ENCODE peak calls at places on chromosomes 2 and 18, in eight cellular contexts. G is neural progenitor cell, I is dorsolateral prefrontal cortex, R is pancreas, D is IMR-90, S is HCT116, U is foreskin fibroblast, W is fibroblast of lung. F is an unnamed sample.

GRCh38 chr18:60668583-60668982 is 296.0 kb upstream of the MC4R start:
- DNase-seq in S (no peak), G (no peak), I (no peak), D (no peak), U (no peak), R (no peak), W (no peak), F (no peak)

GRCh38 chr2:104932243-104932642 is 78.3 kb downstream of the POU3F3 start:
- DNase-seq in U (no peak), R (no peak), G (no peak), I (no peak), D (no peak), S (no peak), W (no peak), F (no peak)

GRCh38 chr2:69163109-69163508 is 150.1 kb downstream of the ANTXR1 start:
- DNase-seq in R (no peak), D (peak; percentile 88), W (peak; percentile 72), S (peak; percentile 47), G (no peak), I (no peak), U (peak; percentile 77), F (no peak)

GRCh38 chr2:217870528-217871011 is 132.2 kb downstream of the TNS1 start:
- DNase-seq in D (no peak), U (no peak), R (no peak), W (no peak), G (no peak), I (no peak), S (no peak), F (no peak)

GRCh38 chr18:79509536-79509930 is 113.8 kb downstream of the NFATC1 start:
- DNase-seq in S (no peak), W (no peak), G (no peak), I (no peak), R (peak; percentile 41), U (no peak), D (no peak), F (no peak)

GRCh38 chr2:127721978-127722355 is 20.7 kb downstream of the SFT2D3 start:
- DNase-seq in W (no peak), U (peak; percentile 14), S (no peak), D (peak; percentile 41), G (no peak), I (no peak), R (no peak), F (no peak)

GRCh38 chr18:12329125-12329698 is 21.2 kb downstream of the TUBB6 start:
- DNase-seq in I (no peak), R (no peak), W (no peak), U (no peak), G (no peak), S (no peak), D (no peak), F (no peak)

GRCh38 chr18:41642756-41643155 is 312.3 kb upstream of the PIK3C3 start:
- DNase-seq in R (no peak), G (no peak), I (no peak), W (no peak), S (no peak), D (no peak), U (peak; percentile 19), F (no peak)

GRCh38 chr2:97716695-97717617 is 3.6 kb downstream of the ZAP70 start:
- DNase-seq in G (no peak), U (no peak), W (no peak), I (no peak), S (no peak), D (no peak), R (peak; percentile 48), F (no peak)

GRCh38 chr2:144996225-144996795 is 476.4 kb upstream of the ZEB2 start:
- DNase-seq in G (no peak), R (no peak), U (no peak), W (peak; percentile 59), D (peak; percentile 70), I (no peak), S (no peak), F (no peak)

GRCh38 chr2:85998071-85998991 is 107.4 kb downstream of the POLR1A start:
- DNase-seq in W (peak; percentile 28), S (no peak), I (no peak), R (no peak), D (peak; percentile 56), U (peak; percentile 44), G (peak; percentile 11), F (peak; percentile 91)

GRCh38 chr18:13577091-13577697 is 149.2 kb downstream of the FAM210A start:
- DNase-seq in R (no peak), S (no peak), W (no peak), U (peak; percentile 53), D (peak; percentile 7), G (no peak), I (no peak), F (peak; percentile 86)

GRCh38 chr2:227597993-227598392 is 700 bp upstream of the SCYGR2 start:
- DNase-seq in U (no peak), G (no peak), R (no peak), S (peak; percentile 12), W (no peak), D (no peak), I (no peak), F (no peak)

DNA sequence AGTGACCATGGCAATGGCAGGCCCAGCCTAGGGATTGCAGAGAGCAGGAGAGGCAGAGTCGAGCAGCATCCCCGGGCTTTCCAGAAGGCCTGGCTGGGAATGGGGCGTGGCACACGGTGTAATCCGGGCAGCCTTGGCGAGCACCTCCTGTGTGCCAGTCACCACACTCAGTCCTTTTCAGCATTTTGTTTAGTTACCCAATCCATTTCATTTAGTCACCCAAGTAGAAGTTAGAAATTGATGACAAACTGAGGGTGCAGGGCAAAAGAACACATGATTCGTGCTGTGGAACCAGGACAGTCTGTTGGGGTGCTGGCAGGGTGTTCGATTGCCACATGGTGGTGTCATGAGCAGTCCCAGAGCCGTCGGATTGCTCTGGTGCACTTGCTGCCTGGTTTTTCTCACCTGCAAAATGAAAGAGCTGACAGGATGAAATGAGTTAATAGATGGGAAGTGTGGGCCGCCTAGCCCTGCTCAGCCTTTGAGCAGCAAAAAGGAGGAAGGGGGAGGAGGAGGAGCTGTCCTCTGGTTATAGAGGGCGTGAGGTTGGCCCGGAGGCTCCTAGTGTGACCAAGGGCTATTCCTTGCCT is 299.4 kb downstream of the AGAP1 start:
- DNase-seq in G (peak; percentile 42), I (no peak), W (no peak), D (peak; percentile 24), R (peak; percentile 46), S (no peak), U (no peak), F (no peak)
- TF ChIP-seq CTCF in G (peak; percentile 53), I (no peak), W (peak; percentile 17), D (peak; percentile 22), R (no peak), S (peak; percentile 35), U (peak; percentile 12), F (no peak)

GRCh38 chr2:203913947-203914346 is 22.6 kb upstream of the ICOS start:
- DNase-seq in W (no peak), U (no peak), R (no peak), S (no peak), D (no peak), G (no peak), I (no peak), F (no peak)
- H3K4me3 ChIP-seq in W (no peak overlapping the region), U (no peak overlapping the region), R (no peak overlapping the region), S (no peak overlapping the region), D (no peak overlapping the region), G (no peak overlapping the region), I (no peak overlapping the region), F (no peak overlapping the region)

DNA sequence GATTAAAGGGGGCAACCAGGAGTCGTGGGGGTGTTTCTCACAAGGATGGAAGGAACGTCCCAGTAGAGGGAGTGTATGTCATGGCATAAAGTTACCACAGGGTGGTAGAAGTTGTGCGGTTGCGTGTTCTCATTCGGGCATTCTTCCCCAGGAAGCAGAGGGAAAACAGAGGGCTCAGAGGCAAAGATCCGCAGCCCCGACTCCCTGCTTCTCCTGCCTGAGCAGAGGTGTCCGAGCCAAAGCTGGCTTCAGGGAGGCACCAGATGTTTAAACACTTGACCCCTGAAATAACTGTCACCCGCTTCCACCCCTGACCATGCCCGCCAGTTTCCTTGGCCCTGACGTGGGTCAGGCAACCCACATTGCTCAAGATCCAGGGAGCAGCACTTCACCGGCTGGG is 83.7 kb downstream of the EN1 start:
- DNase-seq in D (no peak), R (no peak), S (no peak), G (peak; percentile 71), W (peak; percentile 7), U (peak; percentile 8), I (no peak), F (no peak)
- TF ChIP-seq CTCF in D (no peak), R (no peak), S (peak; percentile 23), G (peak; percentile 59), W (peak; percentile 29), U (peak; percentile 4), I (no peak), F (no peak)

GRCh38 chr2:213251618-213252017 is 32.6 kb upstream of the SPAG16 start:
- DNase-seq in D (peak; percentile 81), S (peak; percentile 50), I (no peak), W (peak; percentile 89), G (peak; percentile 83), U (peak; percentile 39), R (no peak), F (no peak)
- H3K4me3 ChIP-seq in D (no peak overlapping the region), S (no peak overlapping the region), I (peak overlapping the region; percentile 42), W (no peak overlapping the region), G (no peak overlapping the region), U (no peak overlapping the region), R (no peak overlapping the region), F (no peak overlapping the region)

DNA sequence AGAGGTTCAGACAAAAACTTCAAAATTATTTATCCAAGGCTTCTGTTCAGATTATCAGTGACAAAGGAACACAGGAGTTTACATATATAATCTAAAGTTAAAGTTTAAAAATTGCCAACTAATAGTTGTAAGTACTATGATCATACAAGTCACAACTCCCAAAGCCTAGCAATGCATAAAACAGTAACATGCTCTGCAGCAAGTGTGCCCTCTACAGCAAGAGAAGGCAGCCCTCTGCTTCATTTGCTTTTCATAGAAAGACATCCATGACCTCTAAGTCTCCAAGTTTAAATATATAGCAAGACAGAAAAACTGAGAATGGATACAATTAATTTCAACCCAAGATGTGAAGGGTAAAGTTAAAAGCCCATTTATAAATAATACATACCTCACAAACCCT is 13.3 kb downstream of the RAB1A start:
- DNase-seq in S (no peak), I (no peak), U (no peak), W (no peak), D (no peak), G (no peak), R (no peak), F (no peak)
- TF ChIP-seq CTCF in S (no peak), I (no peak), U (no peak), W (no peak), D (no peak), G (no peak), R (no peak), F (no peak)

DNA sequence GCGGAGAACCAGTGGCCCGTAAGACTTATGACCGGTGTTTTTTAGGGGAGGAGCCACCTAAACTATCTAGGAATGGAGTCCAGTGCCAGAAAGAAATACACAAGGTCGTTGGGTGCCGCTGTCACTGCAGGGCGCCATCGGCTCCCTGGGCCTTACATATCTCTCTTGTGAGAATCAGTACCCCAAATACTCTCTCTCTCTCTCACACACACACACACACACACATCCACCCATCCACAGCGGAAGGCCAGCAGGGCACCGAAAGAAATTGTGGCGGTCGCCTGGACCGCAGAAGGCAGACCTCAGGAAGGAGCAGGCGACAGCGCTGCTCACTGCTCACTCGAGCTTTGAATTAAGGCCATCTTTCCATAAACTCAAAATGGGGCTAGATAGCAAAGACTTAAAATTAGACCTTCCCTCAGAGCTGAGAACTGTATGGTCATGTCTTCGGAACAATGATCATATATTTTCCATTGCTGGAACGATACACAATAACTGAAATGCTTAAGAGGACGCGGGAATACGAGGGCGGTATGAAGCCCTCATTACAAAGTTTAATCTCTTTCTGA is 10.3 kb downstream of the NR4A2 start:
- DNase-seq in W (no peak), I (no peak), D (no peak), R (no peak), G (no peak), U (no peak), S (no peak), F (no peak)
- H3K4me3 ChIP-seq in W (no peak overlapping the region), I (peak overlapping the region; percentile 64), D (no peak overlapping the region), R (peak overlapping the region; percentile 46), G (peak overlapping the region; percentile 36), U (no peak overlapping the region), S (no peak overlapping the region), F (no peak overlapping the region)

GRCh38 chr2:172704072-172704936 is 31.3 kb upstream of the RAPGEF4 start:
- DNase-seq in R (no peak), U (no peak), G (peak; percentile 51), S (no peak), I (no peak), W (peak; percentile 54), D (peak; percentile 51), F (no peak)
- TF ChIP-seq CTCF in R (peak; percentile 24), U (peak; percentile 41), G (peak; percentile 64), S (peak; percentile 60), I (peak; percentile 40), W (peak; percentile 59), D (peak; percentile 54), F (no peak)

F was measured in lower leg skin.